ENCODE peak calls at places on chromosomes 5 and 9, in six cellular contexts. One of them, this sample, is unnamed.
A peak's percentile ranks its signal among the peaks of the same experiment; 100 is the strongest.

GRCh38 chr5:170296935-170297588 is 515 bp downstream of the LCP2 start:
- DNase-seq in tibial artery: no peak
- DNase-seq in suprapubic skin: no peak
- DNase-seq in esophagus squamous epithelium: no peak
- DNase-seq in A549: no peak
- DNase-seq in astrocyte of the spinal cord: no peak
- DNase-seq in this sample: no peak

GRCh38 chr5:41264019-41264418 is 50.7 kb upstream of the C6 start:
- DNase-seq in astrocyte of the spinal cord: no peak
- DNase-seq in suprapubic skin: no peak
- DNase-seq in esophagus squamous epithelium: no peak
- DNase-seq in tibial artery: no peak
- DNase-seq in A549: no peak
- DNase-seq in this sample: peak; percentile 77

GRCh38 chr9:24602687-24603352 is 57.1 kb upstream of the IZUMO3 start:
- DNase-seq in A549: no peak
- DNase-seq in astrocyte of the spinal cord: peak; percentile 66
- DNase-seq in esophagus squamous epithelium: no peak
- DNase-seq in suprapubic skin: no peak
- DNase-seq in tibial artery: no peak
- DNase-seq in this sample: peak; percentile 34

GRCh38 chr9:25917593-25918426 is 239.6 kb upstream of the TUSC1 start:
- DNase-seq in A549: no peak
- DNase-seq in esophagus squamous epithelium: no peak
- DNase-seq in suprapubic skin: no peak
- DNase-seq in astrocyte of the spinal cord: no peak
- DNase-seq in tibial artery: no peak
- DNase-seq in this sample: peak; percentile 2

GRCh38 chr5:69360442-69360841 is 8.9 kb downstream of the AK6 start:
- DNase-seq in A549: no peak
- DNase-seq in esophagus squamous epithelium: no peak
- DNase-seq in astrocyte of the spinal cord: no peak
- DNase-seq in tibial artery: no peak
- DNase-seq in suprapubic skin: no peak
- DNase-seq in this sample: no peak

GRCh38 chr5:138632900-138633489 is 57.8 kb upstream of the HSPA9 start:
- DNase-seq in astrocyte of the spinal cord: peak; percentile 75
- DNase-seq in A549: peak; percentile 66
- DNase-seq in tibial artery: peak; percentile 73
- DNase-seq in esophagus squamous epithelium: no peak
- DNase-seq in suprapubic skin: peak; percentile 74
- DNase-seq in this sample: peak; percentile 85

GRCh38 chr5:23385036-23385435 is 122.4 kb upstream of the PRDM9 start:
- DNase-seq in astrocyte of the spinal cord: no peak
- DNase-seq in tibial artery: no peak
- DNase-seq in suprapubic skin: no peak
- DNase-seq in esophagus squamous epithelium: no peak
- DNase-seq in A549: no peak
- DNase-seq in this sample: no peak

GRCh38 chr5:147930759-147931158 is 24.4 kb upstream of the C5orf46 start:
- DNase-seq in astrocyte of the spinal cord: no peak
- DNase-seq in A549: no peak
- DNase-seq in suprapubic skin: no peak
- DNase-seq in esophagus squamous epithelium: no peak
- DNase-seq in tibial artery: no peak
- DNase-seq in this sample: no peak

GRCh38 chr9:752201-752600 is 89.3 kb upstream of the DMRT1 start:
- DNase-seq in esophagus squamous epithelium: no peak
- DNase-seq in tibial artery: peak; percentile 71
- DNase-seq in suprapubic skin: no peak
- DNase-seq in A549: no peak
- DNase-seq in astrocyte of the spinal cord: peak; percentile 94
- DNase-seq in this sample: peak; percentile 95

GRCh38 chr5:131630963-131631350 is 4.1 kb downstream of the RAPGEF6 start:
- DNase-seq in suprapubic skin: no peak
- DNase-seq in A549: no peak
- DNase-seq in esophagus squamous epithelium: no peak
- DNase-seq in tibial artery: no peak
- DNase-seq in astrocyte of the spinal cord: no peak
- DNase-seq in this sample: no peak

GRCh38 chr9:16509946-16510504 is 360.4 kb downstream of the BNC2 start:
- DNase-seq in astrocyte of the spinal cord: peak; percentile 86
- DNase-seq in suprapubic skin: no peak
- DNase-seq in A549: no peak
- DNase-seq in esophagus squamous epithelium: no peak
- DNase-seq in tibial artery: no peak
- DNase-seq in this sample: peak; percentile 80

GRCh38 chr9:127817881-127818434 is 15.3 kb downstream of the FPGS start:
- DNase-seq in esophagus squamous epithelium: no peak
- DNase-seq in suprapubic skin: no peak
- DNase-seq in tibial artery: no peak
- DNase-seq in A549: no peak
- DNase-seq in astrocyte of the spinal cord: no peak
- DNase-seq in this sample: no peak

GRCh38 chr5:58411372-58411771 is 48.5 kb downstream of the PLK2 start:
- DNase-seq in tibial artery: no peak
- DNase-seq in esophagus squamous epithelium: no peak
- DNase-seq in suprapubic skin: no peak
- DNase-seq in A549: no peak
- DNase-seq in astrocyte of the spinal cord: no peak
- DNase-seq in this sample: no peak

GRCh38 chr5:133366438-133366837 is 245.9 kb downstream of the FSTL4 start:
- DNase-seq in esophagus squamous epithelium: no peak
- DNase-seq in suprapubic skin: no peak
- DNase-seq in astrocyte of the spinal cord: no peak
- DNase-seq in tibial artery: no peak
- DNase-seq in A549: no peak
- DNase-seq in this sample: no peak

GRCh38 chr5:169225830-169226356 is 75.0 kb downstream of the SLIT3 start:
- DNase-seq in A549: no peak
- DNase-seq in esophagus squamous epithelium: no peak
- DNase-seq in suprapubic skin: no peak
- DNase-seq in tibial artery: no peak
- DNase-seq in astrocyte of the spinal cord: no peak
- DNase-seq in this sample: no peak

GRCh38 chr5:58582411-58583393 is at the start of gene RAB3C:
- DNase-seq in A549: peak; percentile 87
- DNase-seq in esophagus squamous epithelium: peak; percentile 54
- DNase-seq in suprapubic skin: peak; percentile 88
- DNase-seq in tibial artery: peak; percentile 89
- DNase-seq in astrocyte of the spinal cord: peak; percentile 93
- DNase-seq in this sample: peak; percentile 86

GRCh38 chr9:137458194-137459146 is 664 bp downstream of the NSMF start:
- DNase-seq in tibial artery: peak; percentile 80
- DNase-seq in esophagus squamous epithelium: no peak
- DNase-seq in astrocyte of the spinal cord: peak; percentile 40
- DNase-seq in A549: no peak
- DNase-seq in suprapubic skin: peak; percentile 79
- DNase-seq in this sample: no peak

GRCh38 chr9:90245661-90246060 is 397.0 kb downstream of the DIRAS2 start:
- DNase-seq in suprapubic skin: no peak
- DNase-seq in A549: no peak
- DNase-seq in astrocyte of the spinal cord: no peak
- DNase-seq in tibial artery: no peak
- DNase-seq in esophagus squamous epithelium: no peak
- DNase-seq in this sample: no peak

GRCh38 chr5:18961234-18961633 is 1026.8 kb downstream of the CDH18 start:
- DNase-seq in astrocyte of the spinal cord: no peak
- DNase-seq in A549: no peak
- DNase-seq in suprapubic skin: no peak
- DNase-seq in tibial artery: no peak
- DNase-seq in esophagus squamous epithelium: no peak
- DNase-seq in this sample: no peak

GRCh38 chr5:145536133-145536532 is 299.0 kb downstream of the PRELID2 start:
- DNase-seq in A549: no peak
- DNase-seq in esophagus squamous epithelium: no peak
- DNase-seq in suprapubic skin: no peak
- DNase-seq in tibial artery: no peak
- DNase-seq in astrocyte of the spinal cord: no peak
- DNase-seq in this sample: peak; percentile 17

GRCh38 chr9:102069969-102070368 is 331.5 kb upstream of the GRIN3A start:
- DNase-seq in astrocyte of the spinal cord: peak; percentile 29
- DNase-seq in tibial artery: no peak
- DNase-seq in A549: no peak
- DNase-seq in suprapubic skin: no peak
- DNase-seq in esophagus squamous epithelium: no peak
- DNase-seq in this sample: no peak

GRCh38 chr5:121503111-121503840 is 348.4 kb upstream of the FTMT start:
- DNase-seq in esophagus squamous epithelium: no peak
- DNase-seq in A549: no peak
- DNase-seq in tibial artery: no peak
- DNase-seq in astrocyte of the spinal cord: peak; percentile 4
- DNase-seq in suprapubic skin: peak; percentile 57
- DNase-seq in this sample: no peak

GRCh38 chr9:101130089-101130488 is 101.6 kb downstream of the PLPPR1 start:
- DNase-seq in A549: no peak
- DNase-seq in astrocyte of the spinal cord: no peak
- DNase-seq in tibial artery: no peak
- DNase-seq in suprapubic skin: no peak
- DNase-seq in esophagus squamous epithelium: no peak
- DNase-seq in this sample: no peak

DNA sequence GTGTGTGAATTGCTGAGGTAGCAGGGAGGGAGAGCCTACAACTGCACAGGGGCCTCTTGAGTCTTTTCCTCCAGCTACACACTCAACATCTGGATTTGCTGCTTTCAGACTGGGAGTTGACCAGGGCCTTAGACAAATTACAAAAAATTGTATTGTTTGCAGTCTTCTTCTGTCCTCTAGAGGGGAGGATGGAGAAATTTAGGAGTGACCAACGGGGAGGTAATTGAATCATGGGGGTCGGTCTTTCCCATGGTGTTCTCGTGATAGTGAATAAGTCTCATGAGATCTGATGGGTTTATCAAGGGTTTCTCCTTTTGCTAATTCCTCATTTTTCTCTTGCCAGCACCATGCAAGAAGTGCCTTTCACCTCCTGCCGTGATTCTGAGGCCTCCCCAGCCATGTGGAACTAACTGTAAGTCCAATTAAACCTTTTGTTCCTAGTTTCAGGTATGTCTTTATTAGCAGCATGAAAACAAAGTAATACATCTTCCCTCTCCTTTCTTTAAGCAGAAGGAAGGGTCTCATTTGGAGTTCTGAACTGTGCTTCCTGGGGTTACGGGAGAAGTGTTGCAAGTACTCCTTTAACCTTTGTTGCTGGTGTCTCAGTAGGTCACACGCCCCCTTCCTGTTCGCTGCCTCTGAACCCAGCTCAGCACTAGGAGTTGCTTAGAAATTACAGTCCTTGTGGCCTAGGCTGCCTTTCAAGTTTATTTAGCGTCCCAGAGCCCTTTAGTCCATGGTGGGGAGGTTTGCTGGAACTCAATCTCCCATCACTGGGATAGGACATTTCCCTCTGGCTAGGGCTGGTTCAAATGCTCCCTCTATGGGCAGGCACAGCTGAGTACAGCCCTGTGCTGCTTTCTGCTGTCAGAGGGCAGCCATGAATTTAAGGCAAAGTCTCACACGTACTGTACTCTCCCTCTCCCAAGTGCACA is 4.4 kb downstream of the IFNA8 start:
- DNase-seq in esophagus squamous epithelium: no peak
- DNase-seq in astrocyte of the spinal cord: no peak
- DNase-seq in tibial artery: no peak
- DNase-seq in suprapubic skin: no peak
- DNase-seq in A549: no peak
- DNase-seq in this sample: no peak
- TF ChIP-seq CTCF in esophagus squamous epithelium: no peak
- TF ChIP-seq CTCF in astrocyte of the spinal cord: peak; percentile 5
- TF ChIP-seq CTCF in tibial artery: no peak
- TF ChIP-seq CTCF in suprapubic skin: no peak
- TF ChIP-seq CTCF in A549: no peak
- TF ChIP-seq CTCF in this sample: peak; percentile 24

GRCh38 chr5:113371788-113372196 is 63.0 kb downstream of the TSSK1B start:
- DNase-seq in astrocyte of the spinal cord: no peak
- DNase-seq in esophagus squamous epithelium: no peak
- DNase-seq in suprapubic skin: no peak
- DNase-seq in tibial artery: no peak
- DNase-seq in A549: no peak
- DNase-seq in this sample: peak; percentile 92
- TF ChIP-seq CTCF in astrocyte of the spinal cord: no peak
- TF ChIP-seq CTCF in esophagus squamous epithelium: no peak
- TF ChIP-seq CTCF in suprapubic skin: no peak
- TF ChIP-seq CTCF in tibial artery: no peak
- TF ChIP-seq CTCF in A549: no peak
- TF ChIP-seq CTCF in this sample: no peak

DNA sequence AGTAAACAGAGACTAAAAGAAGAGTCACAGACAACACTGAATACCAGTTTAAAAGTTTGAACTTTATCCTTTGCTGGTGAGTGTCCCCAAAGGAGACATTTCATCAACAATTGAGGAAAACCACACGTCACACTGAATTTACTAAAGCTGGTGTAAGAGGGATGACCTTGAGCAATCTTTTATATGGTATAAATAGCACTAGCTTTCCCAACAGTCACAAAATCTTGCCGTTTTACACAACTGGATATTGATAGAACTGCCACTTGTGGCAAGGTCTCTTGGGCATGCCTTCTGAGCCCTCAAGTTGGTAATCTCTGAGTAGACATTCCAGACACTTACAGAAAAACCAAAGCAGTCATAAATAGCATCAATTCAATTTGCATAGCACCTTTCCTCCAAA is 311.5 kb upstream of the TARS1 start:
- DNase-seq in suprapubic skin: no peak
- DNase-seq in A549: no peak
- DNase-seq in tibial artery: no peak
- DNase-seq in esophagus squamous epithelium: no peak
- DNase-seq in astrocyte of the spinal cord: no peak
- DNase-seq in this sample: no peak
- TF ChIP-seq CTCF in suprapubic skin: no peak
- TF ChIP-seq CTCF in A549: no peak
- TF ChIP-seq CTCF in tibial artery: no peak
- TF ChIP-seq CTCF in esophagus squamous epithelium: no peak
- TF ChIP-seq CTCF in astrocyte of the spinal cord: no peak
- TF ChIP-seq CTCF in this sample: no peak

GRCh38 chr9:134135343-134136116 is at the start of gene WDR5:
- DNase-seq in astrocyte of the spinal cord: peak; percentile 86
- DNase-seq in tibial artery: peak; percentile 94
- DNase-seq in A549: peak; percentile 93
- DNase-seq in suprapubic skin: peak; percentile 94
- DNase-seq in esophagus squamous epithelium: peak; percentile 37
- DNase-seq in this sample: peak; percentile 87
- TF ChIP-seq CTCF in astrocyte of the spinal cord: peak; percentile 6
- TF ChIP-seq CTCF in tibial artery: no peak
- TF ChIP-seq CTCF in A549: peak; percentile 34
- TF ChIP-seq CTCF in suprapubic skin: no peak
- TF ChIP-seq CTCF in esophagus squamous epithelium: no peak
- TF ChIP-seq CTCF in this sample: peak; percentile 31

GRCh38 chr5:177495243-177496060 is 2.0 kb downstream of the PDLIM7 start:
- DNase-seq in astrocyte of the spinal cord: peak; percentile 97
- DNase-seq in esophagus squamous epithelium: no peak
- DNase-seq in tibial artery: peak; percentile 97
- DNase-seq in A549: no peak
- DNase-seq in suprapubic skin: no peak
- DNase-seq in this sample: peak; percentile 90
- TF ChIP-seq CTCF in astrocyte of the spinal cord: no peak
- TF ChIP-seq CTCF in esophagus squamous epithelium: no peak
- TF ChIP-seq CTCF in tibial artery: no peak
- TF ChIP-seq CTCF in A549: no peak
- TF ChIP-seq CTCF in suprapubic skin: no peak
- TF ChIP-seq CTCF in this sample: no peak